ENCODE peak calls at places on chromosomes 12 and 14, in seven cellular contexts. O, K, N, D, M, S and R are unnamed samples.

GRCh38 chr12:48572326-48572725 is 2.5 kb upstream of the LALBA start:
- DNase-seq in O (no peak), K (no peak), N (no peak), D (no peak), M (no peak), S (no peak), R (no peak)

GRCh38 chr12:69515394-69515793 is 45.2 kb downstream of the FRS2 start:
- DNase-seq in O (no peak), K (no peak), N (no peak), D (no peak), M (no peak), S (no peak), R (no peak)

GRCh38 chr12:60205500-60205899 is 609.7 kb downstream of the SLC16A7 start:
- DNase-seq in O (no peak), K (no peak), N (peak), D (no peak), M (no peak), S (no peak), R (no peak)

GRCh38 chr12:1932264-1932777 is 13.9 kb upstream of the CACNA2D4 start:
- DNase-seq in O (no peak), K (peak), N (peak), D (no peak), M (peak), S (no peak), R (peak)

GRCh38 chr14:39232554-39233415 is 930 bp upstream of the MIA2 start:
- DNase-seq in O (no peak), K (peak), N (peak), D (peak), M (no peak), S (no peak), R (no peak)

GRCh38 chr14:101239065-101239464 is 322.2 kb upstream of the DIO3 start:
- DNase-seq in O (no peak), K (no peak), N (no peak), D (no peak), M (no peak), S (no peak), R (no peak)

GRCh38 chr12:124904306-124905098 is 9.9 kb downstream of the UBC start:
- DNase-seq in O (no peak), K (no peak), N (peak), D (no peak), M (no peak), S (no peak), R (peak)

GRCh38 chr14:34053666-34054065 is 102.8 kb upstream of the EGLN3 start:
- DNase-seq in O (no peak), K (no peak), N (no peak), D (peak), M (no peak), S (no peak), R (no peak)

GRCh38 chr14:61280092-61280525 is 1.0 kb downstream of the TMEM30B start:
- DNase-seq in O (no peak), K (no peak), N (no peak), D (peak), M (no peak), S (peak), R (peak)

GRCh38 chr12:15848606-15849005 is 33.6 kb upstream of the STRAP start:
- DNase-seq in O (no peak), K (no peak), N (no peak), D (no peak), M (no peak), S (no peak), R (no peak)

GRCh38 chr12:111443586-111443985 is 37.9 kb downstream of the SH2B3 start:
- DNase-seq in O (no peak), K (no peak), N (peak), D (no peak), M (no peak), S (no peak), R (no peak)

GRCh38 chr12:122064034-122064777 is 14.3 kb upstream of the MLXIP start:
- DNase-seq in O (peak), K (peak), N (peak), D (peak), M (peak), S (peak), R (peak)

GRCh38 chr14:64191756-64192155 is 102.4 kb downstream of the ESR2 start:
- DNase-seq in O (no peak), K (no peak), N (peak), D (no peak), M (no peak), S (no peak), R (no peak)

GRCh38 chr12:81395431-81395830 is 317.6 kb downstream of the ACSS3 start:
- DNase-seq in O (no peak), K (no peak), N (no peak), D (no peak), M (no peak), S (no peak), R (no peak)

GRCh38 chr12:114869091-114869834 is 185.3 kb upstream of the TBX3 start:
- DNase-seq in O (no peak), K (no peak), N (no peak), D (no peak), M (no peak), S (no peak), R (no peak)

GRCh38 chr12:107415834-107416233 is 269.8 kb upstream of the PWP1 start:
- DNase-seq in O (no peak), K (no peak), N (peak), D (no peak), M (no peak), S (no peak), R (no peak)

GRCh38 chr12:31324116-31324844 is 1.7 kb downstream of the SINHCAF start:
- DNase-seq in O (no peak), K (peak), N (peak), D (peak), M (no peak), S (peak), R (peak)

GRCh38 chr14:101495827-101496778 is 65.2 kb upstream of the DIO3 start:
- DNase-seq in O (no peak), K (no peak), N (no peak), D (no peak), M (no peak), S (no peak), R (peak)

GRCh38 chr12:20376984-20377383 is 8.6 kb downstream of the PDE3A start:
- DNase-seq in O (no peak), K (no peak), N (peak), D (no peak), M (no peak), S (no peak), R (no peak)

GRCh38 chr14:54570651-54571415 is 3.9 kb downstream of the SAMD4A start:
- DNase-seq in O (no peak), K (no peak), N (no peak), D (no peak), M (no peak), S (no peak), R (no peak)

GRCh38 chr12:61810486-61810885 is 449.7 kb upstream of the USP15 start:
- DNase-seq in O (no peak), K (no peak), N (no peak), D (no peak), M (no peak), S (no peak), R (no peak)

GRCh38 chr14:64338616-64339316 is 44.6 kb upstream of the ESR2 start:
- DNase-seq in O (peak), K (peak), N (peak), D (peak), M (peak), S (peak), R (peak)

GRCh38 chr12:202081-202731 is 11.8 kb downstream of the SLC6A12 start:
- DNase-seq in O (no peak), K (no peak), N (peak), D (no peak), M (peak), S (no peak), R (no peak)

GRCh38 chr14:29035129-29035528 is 268.5 kb downstream of the FOXG1 start:
- DNase-seq in O (no peak), K (no peak), N (no peak), D (no peak), M (no peak), S (no peak), R (no peak)

GRCh38 chr12:48917857-48918537 is 7.3 kb downstream of the FKBP11 start:
- DNase-seq in O (no peak), K (no peak), N (peak), D (no peak), M (no peak), S (peak), R (peak)

GRCh38 chr12:119319638-119320037 is 14.9 kb upstream of the CCDC60 start:
- DNase-seq in O (no peak), K (no peak), N (no peak), D (no peak), M (no peak), S (no peak), R (no peak)

GRCh38 chr14:66709292-66709691 is 201.3 kb downstream of the GPHN start:
- DNase-seq in O (no peak), K (no peak), N (peak), D (no peak), M (no peak), S (no peak), R (no peak)